ENCODE peak calls at places on chromosomes 5 and 9, in nine cellular contexts. One of them, this sample, is unnamed.

GRCh38 chr9:91421987-91422765 is 1.5 kb downstream of the NFIL3 start:
- DNase-seq in transverse colon: peak
- DNase-seq in H1: no peak
- DNase-seq in stomach: no peak
- DNase-seq in sigmoid colon: no peak
- DNase-seq in tibial nerve: peak
- DNase-seq in A549: no peak
- DNase-seq in upper lobe of left lung: no peak
- DNase-seq in suprapubic skin: no peak
- DNase-seq in this sample: peak

GRCh38 chr9:95938724-95939123 is 63.2 kb downstream of the ERCC6L2 start:
- DNase-seq in sigmoid colon: no peak
- DNase-seq in H1: no peak
- DNase-seq in tibial nerve: no peak
- DNase-seq in stomach: no peak
- DNase-seq in A549: no peak
- DNase-seq in transverse colon: no peak
- DNase-seq in suprapubic skin: no peak
- DNase-seq in upper lobe of left lung: no peak
- DNase-seq in this sample: no peak

GRCh38 chr5:126814721-126815404 is 37.9 kb downstream of the LMNB1 start:
- DNase-seq in transverse colon: no peak
- DNase-seq in A549: peak
- DNase-seq in tibial nerve: no peak
- DNase-seq in sigmoid colon: no peak
- DNase-seq in stomach: no peak
- DNase-seq in H1: no peak
- DNase-seq in suprapubic skin: no peak
- DNase-seq in upper lobe of left lung: no peak
- DNase-seq in this sample: no peak

GRCh38 chr9:122342323-122343050 is 28.3 kb upstream of the PTGS1 start:
- DNase-seq in transverse colon: no peak
- DNase-seq in A549: no peak
- DNase-seq in upper lobe of left lung: no peak
- DNase-seq in sigmoid colon: peak
- DNase-seq in suprapubic skin: no peak
- DNase-seq in tibial nerve: no peak
- DNase-seq in H1: no peak
- DNase-seq in stomach: no peak
- DNase-seq in this sample: no peak

GRCh38 chr5:150164640-150165039 is 1.9 kb upstream of the CDX1 start:
- DNase-seq in upper lobe of left lung: no peak
- DNase-seq in suprapubic skin: no peak
- DNase-seq in transverse colon: peak
- DNase-seq in H1: no peak
- DNase-seq in tibial nerve: no peak
- DNase-seq in A549: no peak
- DNase-seq in sigmoid colon: peak
- DNase-seq in stomach: no peak
- DNase-seq in this sample: peak

GRCh38 chr9:116741106-116741740 is 54.1 kb downstream of the TRIM32 start:
- DNase-seq in tibial nerve: no peak
- DNase-seq in A549: no peak
- DNase-seq in upper lobe of left lung: no peak
- DNase-seq in transverse colon: no peak
- DNase-seq in stomach: no peak
- DNase-seq in sigmoid colon: no peak
- DNase-seq in suprapubic skin: no peak
- DNase-seq in H1: peak
- DNase-seq in this sample: no peak

GRCh38 chr5:159178978-159179377 is 30.4 kb downstream of the RNF145 start:
- DNase-seq in tibial nerve: no peak
- DNase-seq in stomach: no peak
- DNase-seq in H1: no peak
- DNase-seq in upper lobe of left lung: peak
- DNase-seq in sigmoid colon: no peak
- DNase-seq in A549: peak
- DNase-seq in transverse colon: peak
- DNase-seq in suprapubic skin: no peak
- DNase-seq in this sample: peak

GRCh38 chr5:54619732-54620582 is 102.4 kb downstream of the SNX18 start:
- DNase-seq in sigmoid colon: no peak
- DNase-seq in tibial nerve: no peak
- DNase-seq in transverse colon: no peak
- DNase-seq in A549: no peak
- DNase-seq in suprapubic skin: no peak
- DNase-seq in H1: no peak
- DNase-seq in upper lobe of left lung: no peak
- DNase-seq in stomach: no peak
- DNase-seq in this sample: no peak

GRCh38 chr9:33288828-33289483 is 1.4 kb upstream of the NFX1 start:
- DNase-seq in upper lobe of left lung: no peak
- DNase-seq in stomach: no peak
- DNase-seq in H1: no peak
- DNase-seq in sigmoid colon: peak
- DNase-seq in A549: no peak
- DNase-seq in tibial nerve: no peak
- DNase-seq in suprapubic skin: peak
- DNase-seq in transverse colon: peak
- DNase-seq in this sample: peak

GRCh38 chr9:32551491-32552049 is 557 bp upstream of the SMIM27 start:
- DNase-seq in A549: peak
- DNase-seq in sigmoid colon: peak
- DNase-seq in suprapubic skin: no peak
- DNase-seq in transverse colon: peak
- DNase-seq in stomach: no peak
- DNase-seq in tibial nerve: peak
- DNase-seq in upper lobe of left lung: peak
- DNase-seq in H1: peak
- DNase-seq in this sample: peak

GRCh38 chr5:62578540-62578939 is at the start of gene LRRC70:
- DNase-seq in sigmoid colon: no peak
- DNase-seq in stomach: no peak
- DNase-seq in upper lobe of left lung: no peak
- DNase-seq in transverse colon: no peak
- DNase-seq in A549: peak
- DNase-seq in suprapubic skin: no peak
- DNase-seq in tibial nerve: no peak
- DNase-seq in H1: no peak
- DNase-seq in this sample: no peak

GRCh38 chr9:105067895-105068580 is 140.1 kb upstream of the ABCA1 start:
- DNase-seq in stomach: no peak
- DNase-seq in upper lobe of left lung: no peak
- DNase-seq in tibial nerve: no peak
- DNase-seq in suprapubic skin: no peak
- DNase-seq in sigmoid colon: no peak
- DNase-seq in A549: peak
- DNase-seq in transverse colon: no peak
- DNase-seq in H1: no peak
- DNase-seq in this sample: no peak

GRCh38 chr9:4084440-4084818 is 215.4 kb downstream of the GLIS3 start:
- DNase-seq in sigmoid colon: peak
- DNase-seq in transverse colon: peak
- DNase-seq in upper lobe of left lung: no peak
- DNase-seq in H1: no peak
- DNase-seq in suprapubic skin: no peak
- DNase-seq in tibial nerve: no peak
- DNase-seq in stomach: no peak
- DNase-seq in A549: no peak
- DNase-seq in this sample: peak

GRCh38 chr5:68554566-68555279 is 339.2 kb downstream of the PIK3R1 start:
- DNase-seq in upper lobe of left lung: no peak
- DNase-seq in A549: peak
- DNase-seq in tibial nerve: no peak
- DNase-seq in stomach: peak
- DNase-seq in transverse colon: peak
- DNase-seq in sigmoid colon: no peak
- DNase-seq in H1: no peak
- DNase-seq in suprapubic skin: no peak
- DNase-seq in this sample: peak

GRCh38 chr9:129333961-129334743 is 156.1 kb upstream of the IER5L start:
- DNase-seq in upper lobe of left lung: peak
- DNase-seq in H1: peak
- DNase-seq in transverse colon: peak
- DNase-seq in sigmoid colon: peak
- DNase-seq in suprapubic skin: peak
- DNase-seq in stomach: peak
- DNase-seq in tibial nerve: peak
- DNase-seq in A549: peak
- DNase-seq in this sample: peak
- H3K4me3 ChIP-seq in upper lobe of left lung: no peak
- H3K4me3 ChIP-seq in H1: no peak
- H3K4me3 ChIP-seq in transverse colon: peak
- H3K4me3 ChIP-seq in sigmoid colon: peak
- H3K4me3 ChIP-seq in suprapubic skin: peak
- H3K4me3 ChIP-seq in stomach: peak
- H3K4me3 ChIP-seq in tibial nerve: peak
- H3K4me3 ChIP-seq in A549: peak
- H3K4me3 ChIP-seq in this sample: no peak

GRCh38 chr9:137303031-137303892 is 1.2 kb upstream of the NRARP start:
- DNase-seq in sigmoid colon: peak
- DNase-seq in H1: peak
- DNase-seq in upper lobe of left lung: no peak
- DNase-seq in transverse colon: peak
- DNase-seq in A549: no peak
- DNase-seq in tibial nerve: no peak
- DNase-seq in suprapubic skin: peak
- DNase-seq in stomach: no peak
- DNase-seq in this sample: peak

GRCh38 chr9:137301086-137301947 is 754 bp downstream of the NRARP start:
- DNase-seq in sigmoid colon: no peak
- DNase-seq in H1: peak
- DNase-seq in transverse colon: peak
- DNase-seq in upper lobe of left lung: no peak
- DNase-seq in A549: peak
- DNase-seq in stomach: peak
- DNase-seq in tibial nerve: no peak
- DNase-seq in suprapubic skin: peak
- DNase-seq in this sample: peak

GRCh38 chr9:137303893-137304382 is 1.9 kb upstream of the NRARP start:
- DNase-seq in H1: peak
- DNase-seq in stomach: no peak
- DNase-seq in upper lobe of left lung: no peak
- DNase-seq in A549: no peak
- DNase-seq in sigmoid colon: no peak
- DNase-seq in suprapubic skin: peak
- DNase-seq in tibial nerve: no peak
- DNase-seq in transverse colon: no peak
- DNase-seq in this sample: peak

GRCh38 chr9:137300607-137301085 is 1.4 kb downstream of the NRARP start:
- DNase-seq in upper lobe of left lung: no peak
- DNase-seq in tibial nerve: no peak
- DNase-seq in sigmoid colon: no peak
- DNase-seq in stomach: no peak
- DNase-seq in A549: peak
- DNase-seq in transverse colon: peak
- DNase-seq in H1: peak
- DNase-seq in suprapubic skin: no peak
- DNase-seq in this sample: no peak

GRCh38 chr9:137302176-137303030 is at the start of gene NRARP:
- DNase-seq in upper lobe of left lung: peak
- DNase-seq in A549: peak
- DNase-seq in stomach: peak
- DNase-seq in transverse colon: peak
- DNase-seq in H1: peak
- DNase-seq in suprapubic skin: peak
- DNase-seq in sigmoid colon: peak
- DNase-seq in tibial nerve: peak
- DNase-seq in this sample: peak
- TF ChIP-seq POLR2A in upper lobe of left lung: peak
- TF ChIP-seq POLR2A in A549: peak
- TF ChIP-seq POLR2A in stomach: no peak
- TF ChIP-seq POLR2A in transverse colon: peak
- TF ChIP-seq POLR2A in H1: peak
- TF ChIP-seq POLR2A in suprapubic skin: no peak
- TF ChIP-seq POLR2A in sigmoid colon: no peak
- TF ChIP-seq POLR2A in tibial nerve: peak
- TF ChIP-seq POLR2A in this sample: no peak

GRCh38 chr9:98457696-98458370 is 202.4 kb upstream of the TBC1D2 start:
- DNase-seq in transverse colon: no peak
- DNase-seq in A549: no peak
- DNase-seq in suprapubic skin: no peak
- DNase-seq in tibial nerve: no peak
- DNase-seq in H1: no peak
- DNase-seq in upper lobe of left lung: no peak
- DNase-seq in stomach: no peak
- DNase-seq in sigmoid colon: no peak
- DNase-seq in this sample: no peak
- TF ChIP-seq EP300 in transverse colon: no peak
- TF ChIP-seq EP300 in A549: no peak
- TF ChIP-seq EP300 in suprapubic skin: no peak
- TF ChIP-seq EP300 in tibial nerve: no peak
- TF ChIP-seq EP300 in H1: no peak
- TF ChIP-seq EP300 in upper lobe of left lung: no peak
- TF ChIP-seq EP300 in stomach: no peak
- TF ChIP-seq EP300 in sigmoid colon: no peak
- TF ChIP-seq EP300 in this sample: no peak

GRCh38 chr9:128383007-128383753 is 12.0 kb downstream of the URM1 start:
- DNase-seq in sigmoid colon: no peak
- DNase-seq in H1: peak
- DNase-seq in transverse colon: no peak
- DNase-seq in tibial nerve: no peak
- DNase-seq in upper lobe of left lung: no peak
- DNase-seq in stomach: no peak
- DNase-seq in A549: no peak
- DNase-seq in suprapubic skin: no peak
- DNase-seq in this sample: no peak

GRCh38 chr9:128384801-128385492 is 13.8 kb downstream of the URM1 start:
- DNase-seq in upper lobe of left lung: no peak
- DNase-seq in sigmoid colon: no peak
- DNase-seq in tibial nerve: no peak
- DNase-seq in transverse colon: no peak
- DNase-seq in suprapubic skin: no peak
- DNase-seq in A549: no peak
- DNase-seq in H1: no peak
- DNase-seq in stomach: no peak
- DNase-seq in this sample: no peak

GRCh38 chr9:128383791-128384190 is 12.6 kb downstream of the URM1 start:
- DNase-seq in suprapubic skin: no peak
- DNase-seq in upper lobe of left lung: no peak
- DNase-seq in H1: no peak
- DNase-seq in stomach: no peak
- DNase-seq in A549: no peak
- DNase-seq in transverse colon: no peak
- DNase-seq in sigmoid colon: no peak
- DNase-seq in tibial nerve: no peak
- DNase-seq in this sample: no peak

GRCh38 chr9:128385493-128386205 is 14.5 kb downstream of the URM1 start:
- DNase-seq in sigmoid colon: no peak
- DNase-seq in transverse colon: no peak
- DNase-seq in A549: no peak
- DNase-seq in upper lobe of left lung: no peak
- DNase-seq in stomach: no peak
- DNase-seq in H1: no peak
- DNase-seq in tibial nerve: no peak
- DNase-seq in suprapubic skin: no peak
- DNase-seq in this sample: no peak

DNA sequence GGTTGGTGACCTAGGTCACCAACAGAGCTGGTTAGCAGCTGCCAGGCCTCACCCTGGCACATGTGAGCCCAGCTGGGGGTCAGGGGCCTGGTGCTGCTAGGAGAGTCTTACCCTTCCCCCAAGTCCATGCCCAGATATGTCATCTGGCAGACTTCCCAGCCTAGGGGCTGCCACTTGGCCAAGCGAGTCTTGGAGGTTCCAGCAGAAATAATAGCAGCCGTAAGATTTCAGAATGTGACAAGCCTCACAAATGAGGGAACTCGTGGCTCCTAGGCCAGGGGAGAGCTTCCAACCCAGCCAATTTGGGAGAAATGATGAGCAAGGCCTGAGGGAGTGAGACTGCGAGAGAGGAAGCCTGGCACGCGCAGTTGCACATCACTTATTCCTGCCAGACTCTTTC is 11.1 kb downstream of the URM1 start:
- DNase-seq in tibial nerve: no peak
- DNase-seq in H1: no peak
- DNase-seq in A549: no peak
- DNase-seq in transverse colon: no peak
- DNase-seq in suprapubic skin: no peak
- DNase-seq in upper lobe of left lung: no peak
- DNase-seq in sigmoid colon: no peak
- DNase-seq in stomach: no peak
- DNase-seq in this sample: no peak
- H3K4me3 ChIP-seq in tibial nerve: no peak
- H3K4me3 ChIP-seq in H1: no peak
- H3K4me3 ChIP-seq in A549: no peak
- H3K4me3 ChIP-seq in transverse colon: no peak
- H3K4me3 ChIP-seq in suprapubic skin: no peak
- H3K4me3 ChIP-seq in upper lobe of left lung: no peak
- H3K4me3 ChIP-seq in sigmoid colon: no peak
- H3K4me3 ChIP-seq in stomach: no peak
- H3K4me3 ChIP-seq in this sample: no peak